ENCODE peak calls at places on chromosomes 12 and 14, in four cellular contexts. U is M059J, R is HuH-7, A is pons. E is an unnamed sample.

GRCh38 chr14:91897121-91897701 is 29.9 kb upstream of the TC2N start:
- DNase-seq in U (peak; percentile 19), R (no peak), A (peak; percentile 86), E (peak; percentile 84)

GRCh38 chr12:118035194-118036041 is 18.9 kb downstream of the RFC5 start:
- DNase-seq in U (peak; percentile 50), R (no peak), A (peak; percentile 36), E (no peak)

GRCh38 chr14:51852541-51852940 is 7.9 kb upstream of the GNG2 start:
- DNase-seq in U (no peak), R (no peak), A (no peak), E (no peak)

GRCh38 chr12:106415134-106415533 is 57.6 kb downstream of the POLR3B start:
- DNase-seq in U (peak; percentile 93), R (no peak), A (no peak), E (no peak)

GRCh38 chr12:68477256-68477655 is 133.4 kb upstream of the RAP1B start:
- DNase-seq in U (peak; percentile 36), R (no peak), A (no peak), E (no peak)

GRCh38 chr12:42180990-42181611 is 36.4 kb upstream of the GXYLT1 start:
- DNase-seq in U (no peak), R (peak; percentile 56), A (peak; percentile 12), E (no peak)

GRCh38 chr12:131831021-131831571 is 2.9 kb downstream of the MMP17 start:
- DNase-seq in U (peak; percentile 63), R (no peak), A (peak; percentile 2), E (peak; percentile 84)

GRCh38 chr12:122473543-122474323 is 27.0 kb downstream of the ZCCHC8 start:
- DNase-seq in U (no peak), R (no peak), A (no peak), E (no peak)

GRCh38 chr12:51371295-51371953 is 19.8 kb downstream of the GALNT6 start:
- DNase-seq in U (peak; percentile 98), R (no peak), A (no peak), E (no peak)

GRCh38 chr14:49992901-49993335 is 100.0 kb downstream of the ARF6 start:
- DNase-seq in U (peak; percentile 89), R (no peak), A (no peak), E (no peak)

GRCh38 chr12:64674367-64674922 is 64.2 kb downstream of the RASSF3 start:
- DNase-seq in U (no peak), R (no peak), A (no peak), E (no peak)

GRCh38 chr14:23349156-23349845 is 3.4 kb downstream of the SLC22A17 start:
- DNase-seq in U (no peak), R (no peak), A (no peak), E (no peak)

GRCh38 chr12:59649203-59649602 is 53.4 kb downstream of the SLC16A7 start:
- DNase-seq in U (peak; percentile 67), R (peak; percentile 5), A (no peak), E (no peak)

GRCh38 chr12:94147377-94147990 is 893 bp upstream of the PLXNC1 start:
- DNase-seq in U (no peak), R (no peak), A (no peak), E (no peak)

GRCh38 chr12:121095544-121096198 is 37.0 kb upstream of the P2RX7 start:
- DNase-seq in U (peak; percentile 47), R (peak; percentile 91), A (peak; percentile 43), E (peak; percentile 20)

GRCh38 chr12:111344254-111344875 is 24.5 kb downstream of the PHETA1 start:
- DNase-seq in U (no peak), R (no peak), A (no peak), E (no peak)

GRCh38 chr14:101726295-101726953 is 35.1 kb upstream of the PPP2R5C start:
- DNase-seq in U (no peak), R (no peak), A (no peak), E (no peak)